ENCODE peak calls at places on chromosomes 1 and 21, in five cellular contexts. One of them, this sample, is unnamed.

GRCh38 chr1:244665771-244666217 is 12.9 kb downstream of the DESI2 start:
- DNase-seq in Calu3: no peak
- DNase-seq in A172: peak
- DNase-seq in stimulated activated CD4-positive, alpha-beta T cell treated with anti-CD3 and anti-CD28 coated beads, Interleukin-4, amount 100 ng/mL, for 48 hours: no peak
- DNase-seq in upper lobe of right lung: no peak
- DNase-seq in this sample: no peak

GRCh38 chr21:44914176-44914874 is 6.4 kb downstream of the ITGB2 start:
- DNase-seq in upper lobe of right lung: peak
- DNase-seq in A172: no peak
- DNase-seq in stimulated activated CD4-positive, alpha-beta T cell treated with anti-CD3 and anti-CD28 coated beads, Interleukin-4, amount 100 ng/mL, for 48 hours: peak
- DNase-seq in Calu3: no peak
- DNase-seq in this sample: peak

GRCh38 chr1:244636488-244637259 is 16.3 kb upstream of the DESI2 start:
- DNase-seq in upper lobe of right lung: no peak
- DNase-seq in stimulated activated CD4-positive, alpha-beta T cell treated with anti-CD3 and anti-CD28 coated beads, Interleukin-4, amount 100 ng/mL, for 48 hours: no peak
- DNase-seq in A172: no peak
- DNase-seq in Calu3: no peak
- DNase-seq in this sample: no peak

GRCh38 chr1:221716713-221717490 is 25.0 kb downstream of the DUSP10 start:
- DNase-seq in A172: peak
- DNase-seq in upper lobe of right lung: no peak
- DNase-seq in Calu3: no peak
- DNase-seq in stimulated activated CD4-positive, alpha-beta T cell treated with anti-CD3 and anti-CD28 coated beads, Interleukin-4, amount 100 ng/mL, for 48 hours: no peak
- DNase-seq in this sample: no peak

GRCh38 chr1:9234223-9235122 is at the start of gene H6PD:
- DNase-seq in Calu3: peak
- DNase-seq in A172: peak
- DNase-seq in stimulated activated CD4-positive, alpha-beta T cell treated with anti-CD3 and anti-CD28 coated beads, Interleukin-4, amount 100 ng/mL, for 48 hours: peak
- DNase-seq in upper lobe of right lung: peak
- DNase-seq in this sample: peak

GRCh38 chr1:223702735-223703667 is 9.3 kb upstream of the CAPN2 start:
- DNase-seq in upper lobe of right lung: no peak
- DNase-seq in Calu3: no peak
- DNase-seq in A172: peak
- DNase-seq in stimulated activated CD4-positive, alpha-beta T cell treated with anti-CD3 and anti-CD28 coated beads, Interleukin-4, amount 100 ng/mL, for 48 hours: no peak
- DNase-seq in this sample: no peak

GRCh38 chr1:160605205-160605604 is 25.9 kb upstream of the CD84 start:
- DNase-seq in stimulated activated CD4-positive, alpha-beta T cell treated with anti-CD3 and anti-CD28 coated beads, Interleukin-4, amount 100 ng/mL, for 48 hours: no peak
- DNase-seq in A172: no peak
- DNase-seq in Calu3: no peak
- DNase-seq in upper lobe of right lung: no peak
- DNase-seq in this sample: no peak

GRCh38 chr1:161427733-161428516 is 60.2 kb upstream of the CFAP126 start:
- DNase-seq in stimulated activated CD4-positive, alpha-beta T cell treated with anti-CD3 and anti-CD28 coated beads, Interleukin-4, amount 100 ng/mL, for 48 hours: peak
- DNase-seq in upper lobe of right lung: no peak
- DNase-seq in A172: peak
- DNase-seq in Calu3: peak
- DNase-seq in this sample: no peak

GRCh38 chr1:69175078-69175477 is 392.6 kb upstream of the LRRC7 start:
- DNase-seq in upper lobe of right lung: no peak
- DNase-seq in Calu3: no peak
- DNase-seq in stimulated activated CD4-positive, alpha-beta T cell treated with anti-CD3 and anti-CD28 coated beads, Interleukin-4, amount 100 ng/mL, for 48 hours: no peak
- DNase-seq in A172: no peak
- DNase-seq in this sample: no peak

GRCh38 chr1:19700046-19700777 is 35.5 kb downstream of the HTR6 start:
- DNase-seq in A172: no peak
- DNase-seq in upper lobe of right lung: no peak
- DNase-seq in Calu3: no peak
- DNase-seq in stimulated activated CD4-positive, alpha-beta T cell treated with anti-CD3 and anti-CD28 coated beads, Interleukin-4, amount 100 ng/mL, for 48 hours: no peak
- DNase-seq in this sample: no peak

This sample was measured in lower lobe of right lung.